ENCODE peak calls at places on chromosomes 6 and 20, in eight cellular contexts. X is fibroblast of mammary gland, H is astrocyte, J is WTC11, G is epithelial cell of esophagus, V is K562, B is H9, T is Caco-2. O is an unnamed sample.

GRCh38 chr6:15369838-15370237 is 124.0 kb downstream of the JARID2 start:
- DNase-seq in X (no peak), H (no peak), J (no peak), G (no peak), V (no peak), B (no peak), T (no peak), O (no peak)

GRCh38 chr20:18754030-18754659 is 59.4 kb upstream of the SCP2D1 start:
- DNase-seq in X (no peak), H (no peak), J (no peak), G (no peak), V (no peak), B (no peak), T (no peak), O (no peak)

GRCh38 chr6:89797317-89797716 is 22.3 kb downstream of the MDN1 start:
- DNase-seq in X (peak), H (peak), J (no peak), G (no peak), V (peak), B (no peak), T (no peak), O (no peak)

GRCh38 chr6:82641677-82642076 is 278.1 kb downstream of the TPBG start:
- DNase-seq in X (no peak), H (no peak), J (no peak), G (no peak), V (no peak), B (no peak), T (no peak), O (no peak)

GRCh38 chr20:32966881-32967781 is 37.1 kb downstream of the SUN5 start:
- DNase-seq in X (no peak), H (no peak), J (peak), G (no peak), V (no peak), B (peak), T (no peak), O (no peak)

GRCh38 chr6:72760130-72760793 is 138.4 kb downstream of the KCNQ5 start:
- DNase-seq in X (no peak), H (peak), J (no peak), G (no peak), V (no peak), B (no peak), T (no peak), O (no peak)

GRCh38 chr6:54892831-54893230 is 46.3 kb downstream of the FAM83B start:
- DNase-seq in X (peak), H (peak), J (no peak), G (peak), V (no peak), B (no peak), T (no peak), O (peak)

GRCh38 chr6:72748759-72749158 is 126.9 kb downstream of the KCNQ5 start:
- DNase-seq in X (peak), H (peak), J (no peak), G (peak), V (no peak), B (no peak), T (no peak), O (no peak)

GRCh38 chr20:36314734-36315544 is 8.8 kb downstream of the DLGAP4 start:
- DNase-seq in X (no peak), H (no peak), J (peak), G (no peak), V (peak), B (peak), T (no peak), O (no peak)

GRCh38 chr20:34222208-34222607 is 19.0 kb upstream of the ASIP start:
- DNase-seq in X (peak), H (peak), J (no peak), G (peak), V (no peak), B (no peak), T (no peak), O (no peak)

GRCh38 chr6:147407571-147407970 is 100.9 kb upstream of the SAMD5 start:
- DNase-seq in X (no peak), H (no peak), J (peak), G (no peak), V (peak), B (peak), T (no peak), O (no peak)

GRCh38 chr6:13355043-13355945 is 27.0 kb upstream of the TBC1D7 start:
- DNase-seq in X (peak), H (peak), J (no peak), G (peak), V (peak), B (no peak), T (no peak), O (peak)

GRCh38 chr6:141675957-141676356 is 456.8 kb upstream of the GJE1 start:
- DNase-seq in X (peak), H (no peak), J (no peak), G (peak), V (no peak), B (no peak), T (no peak), O (no peak)

GRCh38 chr6:12324741-12325140 is 34.6 kb downstream of the EDN1 start:
- DNase-seq in X (no peak), H (no peak), J (no peak), G (peak), V (no peak), B (no peak), T (peak), O (peak)

GRCh38 chr6:100573169-100573568 is 108.4 kb upstream of the SIM1 start:
- DNase-seq in X (peak), H (peak), J (no peak), G (peak), V (peak), B (no peak), T (peak), O (no peak)

GRCh38 chr20:35007413-35007812 is 51.7 kb downstream of the MYH7B start:
- DNase-seq in X (no peak), H (no peak), J (peak), G (no peak), V (no peak), B (no peak), T (no peak), O (no peak)

GRCh38 chr6:157999100-158000051 is 17.7 kb downstream of the SYNJ2 start:
- DNase-seq in X (no peak), H (no peak), J (no peak), G (no peak), V (no peak), B (no peak), T (no peak), O (no peak)

GRCh38 chr6:112249489-112249888 is 4.9 kb downstream of the LAMA4 start:
- DNase-seq in X (peak), H (peak), J (no peak), G (peak), V (no peak), B (no peak), T (no peak), O (no peak)

GRCh38 chr6:168190646-168191443 is 111.8 kb upstream of the FRMD1 start:
- DNase-seq in X (no peak), H (no peak), J (no peak), G (no peak), V (no peak), B (peak), T (no peak), O (no peak)

GRCh38 chr20:13613917-13614316 is 24.8 kb downstream of the TASP1 start:
- DNase-seq in X (peak), H (peak), J (no peak), G (no peak), V (no peak), B (no peak), T (no peak), O (no peak)

GRCh38 chr20:36860339-36860738 is 15.6 kb upstream of the TLDC2 start:
- DNase-seq in X (peak), H (no peak), J (no peak), G (no peak), V (no peak), B (no peak), T (no peak), O (no peak)

GRCh38 chr6:116060572-116061283 is at the start of gene FRK:
- DNase-seq in X (peak), H (no peak), J (no peak), G (peak), V (no peak), B (no peak), T (peak), O (peak)

GRCh38 chr20:49578436-49578835 is 10.5 kb upstream of the PTGIS start:
- DNase-seq in X (no peak), H (no peak), J (no peak), G (no peak), V (no peak), B (no peak), T (no peak), O (no peak)

GRCh38 chr6:163565140-163565539 is 150.6 kb downstream of the QKI start:
- DNase-seq in X (no peak), H (peak), J (no peak), G (no peak), V (no peak), B (no peak), T (no peak), O (no peak)

GRCh38 chr6:156976144-156977088 is 199.2 kb downstream of the ARID1B start:
- DNase-seq in X (peak), H (peak), J (no peak), G (no peak), V (no peak), B (no peak), T (no peak), O (no peak)

GRCh38 chr6:38176797-38177751 is 357.5 kb downstream of the ZFAND3 start:
- DNase-seq in X (peak), H (no peak), J (no peak), G (peak), V (no peak), B (no peak), T (no peak), O (no peak)

GRCh38 chr20:13649548-13649947 is 10.8 kb upstream of the TASP1 start:
- DNase-seq in X (peak), H (peak), J (peak), G (no peak), V (no peak), B (peak), T (no peak), O (no peak)

GRCh38 chr6:11363881-11364576 is 131.6 kb upstream of the NEDD9 start:
- DNase-seq in X (no peak), H (no peak), J (no peak), G (peak), V (no peak), B (no peak), T (no peak), O (no peak)

GRCh38 chr6:101662111-101662897 is 268.8 kb downstream of the GRIK2 start:
- DNase-seq in X (no peak), H (no peak), J (no peak), G (no peak), V (no peak), B (no peak), T (no peak), O (no peak)

GRCh38 chr6:148358196-148358785 is 15.7 kb downstream of the SASH1 start:
- DNase-seq in X (peak), H (peak), J (no peak), G (peak), V (no peak), B (no peak), T (no peak), O (no peak)

GRCh38 chr20:36128463-36129176 is 25.9 kb upstream of the EPB41L1 start:
- DNase-seq in X (peak), H (peak), J (no peak), G (peak), V (peak), B (no peak), T (no peak), O (peak)

GRCh38 chr6:169852504-169853195 is 101.2 kb downstream of the ERMARD start:
- DNase-seq in X (no peak), H (no peak), J (no peak), G (no peak), V (no peak), B (no peak), T (no peak), O (no peak)

GRCh38 chr6:52077180-52077884 is 10.1 kb downstream of the PKHD1 start:
- DNase-seq in X (no peak), H (no peak), J (no peak), G (no peak), V (no peak), B (peak), T (no peak), O (no peak)

GRCh38 chr6:32082951-32083350 is 26.2 kb downstream of the TNXB start:
- DNase-seq in X (peak), H (peak), J (no peak), G (peak), V (no peak), B (no peak), T (no peak), O (peak)

GRCh38 chr20:19603390-19603753 is 154.7 kb upstream of the RIN2 start:
- DNase-seq in X (no peak), H (no peak), J (no peak), G (no peak), V (no peak), B (no peak), T (no peak), O (no peak)

GRCh38 chr6:27669278-27669797 is 196.4 kb upstream of the ZNF184 start:
- DNase-seq in X (no peak), H (no peak), J (no peak), G (peak), V (peak), B (no peak), T (no peak), O (peak)

GRCh38 chr6:107489636-107490567 is at the start of gene SOBP:
- DNase-seq in X (peak), H (no peak), J (peak), G (peak), V (peak), B (peak), T (peak), O (peak)

GRCh38 chr20:59164681-59165388 is 1.2 kb downstream of the ZNF831 start:
- DNase-seq in X (no peak), H (no peak), J (no peak), G (no peak), V (no peak), B (no peak), T (no peak), O (no peak)

GRCh38 chr20:13771853-13772453 is 12.8 kb downstream of the ESF1 start:
- DNase-seq in X (peak), H (peak), J (no peak), G (peak), V (no peak), B (no peak), T (no peak), O (peak)

GRCh38 chr6:163726037-163726695 is 311.6 kb downstream of the QKI start:
- DNase-seq in X (no peak), H (no peak), J (no peak), G (no peak), V (no peak), B (no peak), T (no peak), O (no peak)

DNA sequence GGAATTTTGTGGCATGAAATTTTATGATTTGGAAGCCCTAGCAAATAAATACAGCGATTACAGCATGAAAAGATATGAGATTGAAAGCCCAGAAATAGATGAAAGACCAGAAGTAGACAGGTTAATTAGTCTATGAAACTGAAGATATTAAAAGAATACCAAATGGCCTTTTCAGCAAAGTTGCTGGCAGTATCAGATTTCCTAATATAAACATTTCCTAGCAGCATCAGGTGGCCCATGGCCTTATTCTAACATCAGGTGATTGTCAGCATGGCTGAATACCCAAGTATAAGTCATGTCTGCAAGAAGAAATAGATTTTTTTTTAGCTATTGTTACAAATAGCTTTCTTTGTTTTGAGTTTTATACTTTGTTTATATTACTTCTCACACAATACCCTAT is 93.2 kb downstream of the CLVS2 start:
- DNase-seq in X (no peak), H (no peak), J (no peak), G (no peak), V (no peak), B (no peak), T (no peak), O (no peak)
- TF ChIP-seq CTCF in X (no peak), H (no peak), J (no peak), G (no peak), V (no peak), B (no peak), T (no peak), O (no peak)

GRCh38 chr6:2485116-2485515 is 239.7 kb upstream of the GMDS start:
- DNase-seq in X (no peak), H (no peak), J (no peak), G (no peak), V (no peak), B (no peak), T (no peak), O (no peak)

GRCh38 chr6:2480267-2480966 is 235.0 kb upstream of the GMDS start:
- DNase-seq in X (no peak), H (no peak), J (no peak), G (no peak), V (no peak), B (no peak), T (no peak), O (no peak)

GRCh38 chr6:2478200-2478599 is 232.8 kb upstream of the GMDS start:
- DNase-seq in X (peak), H (peak), J (no peak), G (peak), V (no peak), B (no peak), T (no peak), O (no peak)

GRCh38 chr6:2481307-2481706 is 235.9 kb upstream of the GMDS start:
- DNase-seq in X (no peak), H (no peak), J (no peak), G (no peak), V (no peak), B (no peak), T (no peak), O (no peak)

GRCh38 chr6:2482773-2483172 is 237.4 kb upstream of the GMDS start:
- DNase-seq in X (no peak), H (no peak), J (no peak), G (no peak), V (peak), B (no peak), T (no peak), O (no peak)
- TF ChIP-seq CTCF in X (peak), H (no peak), J (peak), G (peak), V (peak), B (peak), T (no peak), O (no peak)

DNA sequence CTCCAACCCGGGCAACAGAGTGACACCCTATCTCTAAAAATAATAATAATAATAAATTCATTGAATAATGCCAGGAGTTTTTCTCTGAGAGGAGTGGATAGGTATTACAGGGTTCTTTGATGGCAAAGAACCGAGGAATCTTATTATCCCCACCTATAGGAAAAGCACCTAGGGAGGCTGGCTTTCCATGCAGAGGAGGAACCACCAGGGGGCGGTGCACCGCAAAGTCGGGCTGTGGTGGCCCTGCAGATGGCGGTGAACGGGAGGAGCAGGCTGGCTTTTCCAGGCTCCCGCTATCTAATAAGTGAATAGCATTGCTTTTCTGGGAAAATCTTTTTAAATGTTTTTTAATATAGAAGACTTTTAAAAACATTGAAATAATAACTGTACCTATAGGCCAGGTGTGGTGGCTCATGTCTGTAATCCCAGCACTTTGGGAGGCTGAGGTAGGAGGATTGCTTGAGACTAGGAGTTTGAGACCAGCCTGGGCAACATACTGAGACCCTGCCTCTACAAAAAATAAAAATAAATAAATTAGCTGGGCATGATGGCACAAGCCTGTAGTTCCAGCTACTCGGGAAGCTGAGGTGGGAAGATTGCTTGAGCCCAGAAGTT is 864.2 kb downstream of the KIF16B start:
- DNase-seq in X (peak), H (no peak), J (peak), G (peak), V (peak), B (peak), T (peak), O (no peak)
- TF ChIP-seq CTCF in X (peak), H (peak), J (peak), G (peak), V (peak), B (peak), T (peak), O (peak)

GRCh38 chr20:8953300-8953699 is 115.6 kb upstream of the PLCB4 start:
- DNase-seq in X (no peak), H (no peak), J (peak), G (no peak), V (no peak), B (peak), T (no peak), O (no peak)
- TF ChIP-seq CTCF in X (peak), H (no peak), J (no peak), G (no peak), V (no peak), B (peak), T (no peak), O (no peak)

GRCh38 chr6:46410330-46410953 is 80.8 kb downstream of the RCAN2 start:
- DNase-seq in X (peak), H (peak), J (no peak), G (peak), V (peak), B (no peak), T (peak), O (no peak)
- TF ChIP-seq CTCF in X (peak), H (peak), J (peak), G (peak), V (peak), B (peak), T (peak), O (peak)

GRCh38 chr6:166645928-166646327 is 18.9 kb upstream of the RPS6KA2 start:
- DNase-seq in X (no peak), H (no peak), J (no peak), G (no peak), V (no peak), B (no peak), T (no peak), O (no peak)

GRCh38 chr6:166646716-166647115 is 19.7 kb upstream of the RPS6KA2 start:
- DNase-seq in X (no peak), H (no peak), J (no peak), G (no peak), V (no peak), B (no peak), T (no peak), O (no peak)

GRCh38 chr6:166644631-166645030 is 17.6 kb upstream of the RPS6KA2 start:
- DNase-seq in X (no peak), H (no peak), J (no peak), G (no peak), V (no peak), B (no peak), T (no peak), O (no peak)

GRCh38 chr6:166642646-166643045 is 15.6 kb upstream of the RPS6KA2 start:
- DNase-seq in X (no peak), H (no peak), J (no peak), G (no peak), V (no peak), B (no peak), T (no peak), O (no peak)

DNA sequence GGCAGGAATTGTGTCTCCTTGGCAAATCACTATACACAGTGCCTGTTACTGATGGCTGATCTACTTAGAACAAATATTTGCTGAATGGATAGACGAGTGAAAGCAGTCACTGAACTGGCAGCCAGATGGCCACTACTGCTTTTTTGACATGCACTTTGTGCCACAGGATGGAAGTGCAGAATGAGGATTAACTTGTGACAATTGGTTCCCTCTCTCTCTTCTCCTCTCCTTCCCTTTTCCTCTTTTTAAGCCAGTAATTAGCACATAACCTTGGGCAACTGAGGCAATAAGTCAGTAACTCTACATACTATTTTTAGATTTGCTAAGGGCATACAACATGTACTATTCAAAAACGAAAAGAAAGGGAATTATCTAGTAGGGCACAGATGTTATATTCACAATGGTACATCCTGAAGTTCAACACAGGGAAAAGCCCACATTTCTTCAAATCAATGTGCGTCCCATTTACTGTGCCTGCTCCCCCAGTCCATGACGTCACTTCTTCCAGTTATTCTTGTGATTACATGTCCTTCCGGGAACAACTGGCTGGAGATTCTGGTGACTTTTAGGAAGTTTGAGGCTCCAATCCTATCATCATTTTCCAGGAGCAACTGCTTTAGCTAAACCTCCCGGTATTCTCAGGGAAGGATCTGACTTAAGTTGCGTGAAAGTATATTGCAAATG is 17.0 kb upstream of the RPS6KA2 start:
- DNase-seq in X (no peak), H (no peak), J (no peak), G (no peak), V (no peak), B (no peak), T (no peak), O (no peak)
- TF ChIP-seq CTCF in X (no peak), H (no peak), J (no peak), G (no peak), V (no peak), B (no peak), T (no peak), O (no peak)